ENCODE peak calls at places on chromosomes 6 and 20, in eight cellular contexts. Z, G, F, Q, S, O, R and X are unnamed samples.

GRCh38 chr6:37092851-37093727 is 76.9 kb upstream of the PIM1 start:
- DNase-seq in Z (no peak), G (peak), F (peak), Q (no peak), S (no peak), O (no peak), R (no peak), X (no peak)

GRCh38 chr20:62604796-62605195 is 37.5 kb upstream of the SLCO4A1 start:
- DNase-seq in Z (no peak), G (no peak), F (no peak), Q (no peak), S (no peak), O (no peak), R (no peak), X (no peak)

GRCh38 chr6:136775548-136775947 is 16.7 kb downstream of the MAP3K5 start:
- DNase-seq in Z (no peak), G (no peak), F (no peak), Q (no peak), S (no peak), O (no peak), R (no peak), X (no peak)

GRCh38 chr6:14763139-14763538 is 482.7 kb upstream of the JARID2 start:
- DNase-seq in Z (peak), G (no peak), F (no peak), Q (no peak), S (no peak), O (no peak), R (peak), X (no peak)

GRCh38 chr6:74100719-74101287 is 404.8 kb downstream of the CD109 start:
- DNase-seq in Z (no peak), G (no peak), F (no peak), Q (no peak), S (no peak), O (no peak), R (no peak), X (no peak)

GRCh38 chr6:169723991-169724553 is at the start of gene PHF10:
- DNase-seq in Z (no peak), G (peak), F (no peak), Q (peak), S (peak), O (peak), R (peak), X (peak)

GRCh38 chr20:60851826-60852704 is 400.0 kb upstream of the CDH4 start:
- DNase-seq in Z (no peak), G (no peak), F (no peak), Q (no peak), S (no peak), O (peak), R (no peak), X (peak)

GRCh38 chr6:1620504-1621327 is 11.0 kb downstream of the FOXC1 start:
- DNase-seq in Z (no peak), G (no peak), F (no peak), Q (no peak), S (no peak), O (no peak), R (no peak), X (no peak)

GRCh38 chr6:142015011-142015410 is 117.7 kb upstream of the GJE1 start:
- DNase-seq in Z (no peak), G (no peak), F (no peak), Q (no peak), S (no peak), O (no peak), R (no peak), X (no peak)

GRCh38 chr6:24780206-24780605 is 5.5 kb downstream of the GMNN start:
- DNase-seq in Z (no peak), G (no peak), F (no peak), Q (no peak), S (no peak), O (no peak), R (no peak), X (no peak)

GRCh38 chr6:22003219-22003779 is 293.5 kb downstream of the PRL start:
- DNase-seq in Z (no peak), G (no peak), F (no peak), Q (no peak), S (no peak), O (no peak), R (no peak), X (no peak)

GRCh38 chr20:24747015-24747712 is 201.9 kb upstream of the CST7 start:
- DNase-seq in Z (no peak), G (no peak), F (no peak), Q (no peak), S (no peak), O (no peak), R (no peak), X (no peak)

GRCh38 chr6:165729307-165729936 is 66.4 kb upstream of the PDE10A start:
- DNase-seq in Z (peak), G (no peak), F (peak), Q (no peak), S (peak), O (peak), R (peak), X (peak)

GRCh38 chr6:37283786-37284185 is 25.8 kb upstream of the TMEM217 start:
- DNase-seq in Z (no peak), G (peak), F (no peak), Q (peak), S (no peak), O (no peak), R (no peak), X (no peak)

GRCh38 chr6:147311218-147311617 is 107.0 kb downstream of the STXBP5 start:
- DNase-seq in Z (no peak), G (no peak), F (no peak), Q (no peak), S (no peak), O (no peak), R (no peak), X (no peak)

GRCh38 chr6:121418346-121418745 is 17.1 kb upstream of the GJA1 start:
- DNase-seq in Z (no peak), G (no peak), F (no peak), Q (no peak), S (no peak), O (no peak), R (no peak), X (no peak)

GRCh38 chr20:44911264-44911921 is 1.5 kb downstream of the PABPC1L start:
- DNase-seq in Z (peak), G (no peak), F (peak), Q (no peak), S (peak), O (peak), R (no peak), X (peak)

GRCh38 chr6:151670116-151670515 is 137.4 kb upstream of the ESR1 start:
- DNase-seq in Z (no peak), G (no peak), F (no peak), Q (no peak), S (no peak), O (no peak), R (no peak), X (no peak)

GRCh38 chr6:151671195-151671594 is 136.3 kb upstream of the ESR1 start:
- DNase-seq in Z (no peak), G (no peak), F (no peak), Q (no peak), S (no peak), O (no peak), R (no peak), X (no peak)

GRCh38 chr6:151665329-151665728 is 142.2 kb upstream of the ESR1 start:
- DNase-seq in Z (no peak), G (no peak), F (no peak), Q (no peak), S (no peak), O (no peak), R (no peak), X (no peak)

GRCh38 chr6:151666526-151666925 is 141.0 kb upstream of the ESR1 start:
- DNase-seq in Z (no peak), G (no peak), F (no peak), Q (no peak), S (no peak), O (no peak), R (no peak), X (no peak)

DNA sequence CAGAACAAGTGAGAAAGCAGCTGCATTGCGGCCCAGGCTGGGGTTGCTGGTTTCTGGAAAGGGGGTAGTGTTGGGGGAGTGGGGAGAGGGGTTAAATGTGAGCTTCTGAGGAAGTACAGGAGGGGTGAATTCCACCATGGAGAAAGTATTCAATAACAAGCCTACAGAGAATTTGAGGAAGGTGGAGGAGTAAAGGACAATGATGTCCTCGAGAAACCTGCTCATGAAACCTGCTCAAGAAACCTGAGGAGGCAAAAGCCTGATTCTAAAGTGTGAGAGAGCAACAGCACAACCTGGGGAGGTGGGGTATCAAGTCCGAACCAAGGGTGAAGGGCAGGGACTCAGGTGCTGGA is 138.3 kb upstream of the ESR1 start:
- DNase-seq in Z (no peak), G (no peak), F (no peak), Q (no peak), S (no peak), O (no peak), R (peak), X (no peak)
- H3K27ac ChIP-seq in Z (no peak), G (no peak), F (peak), Q (no peak), S (no peak), O (no peak), R (no peak), X (no peak)

GRCh38 chr20:53915459-53916172 is 154.8 kb downstream of the BCAS1 start:
- DNase-seq in Z (peak), G (peak), F (peak), Q (peak), S (peak), O (peak), R (peak), X (peak)

GRCh38 chr20:53917145-53918009 is 153.0 kb downstream of the BCAS1 start:
- DNase-seq in Z (peak), G (peak), F (peak), Q (peak), S (peak), O (no peak), R (no peak), X (no peak)

GRCh38 chr20:53918010-53918311 is 152.4 kb downstream of the BCAS1 start:
- DNase-seq in Z (no peak), G (no peak), F (no peak), Q (no peak), S (no peak), O (no peak), R (no peak), X (no peak)

GRCh38 chr20:53914861-53915458 is 155.4 kb downstream of the BCAS1 start:
- DNase-seq in Z (no peak), G (no peak), F (no peak), Q (no peak), S (no peak), O (peak), R (peak), X (no peak)

GRCh38 chr20:53916173-53916512 is 154.3 kb downstream of the BCAS1 start:
- DNase-seq in Z (no peak), G (no peak), F (no peak), Q (no peak), S (no peak), O (no peak), R (no peak), X (no peak)
- H3K4me3 ChIP-seq in Z (no peak), G (peak), F (peak), Q (no peak), S (peak), O (peak), R (no peak), X (no peak)

GRCh38 chr6:109477725-109478124 is 5.3 kb downstream of the ZBTB24 start:
- DNase-seq in Z (no peak), G (no peak), F (no peak), Q (no peak), S (no peak), O (no peak), R (no peak), X (no peak)

GRCh38 chr6:109478222-109478805 is 4.7 kb downstream of the ZBTB24 start:
- DNase-seq in Z (no peak), G (no peak), F (no peak), Q (no peak), S (no peak), O (no peak), R (no peak), X (no peak)

GRCh38 chr6:109480993-109481480 is 2.0 kb downstream of the ZBTB24 start:
- DNase-seq in Z (no peak), G (no peak), F (no peak), Q (no peak), S (no peak), O (no peak), R (no peak), X (no peak)

GRCh38 chr6:109477184-109477583 is 5.8 kb downstream of the ZBTB24 start:
- DNase-seq in Z (no peak), G (no peak), F (no peak), Q (no peak), S (no peak), O (no peak), R (no peak), X (no peak)

GRCh38 chr6:109478848-109479624 is 4.0 kb downstream of the ZBTB24 start:
- DNase-seq in Z (no peak), G (no peak), F (no peak), Q (no peak), S (no peak), O (no peak), R (no peak), X (no peak)
- H3K27ac ChIP-seq in Z (no peak), G (no peak), F (no peak), Q (no peak), S (no peak), O (no peak), R (no peak), X (no peak)

GRCh38 chr6:152401978-152402377 is 235.2 kb downstream of the SYNE1 start:
- DNase-seq in Z (no peak), G (no peak), F (peak), Q (no peak), S (no peak), O (no peak), R (no peak), X (no peak)

GRCh38 chr6:152404458-152404857 is 232.7 kb downstream of the SYNE1 start:
- DNase-seq in Z (no peak), G (no peak), F (no peak), Q (no peak), S (no peak), O (no peak), R (no peak), X (no peak)

GRCh38 chr6:152398316-152398715 is 238.8 kb downstream of the SYNE1 start:
- DNase-seq in Z (no peak), G (no peak), F (no peak), Q (no peak), S (no peak), O (no peak), R (no peak), X (no peak)

GRCh38 chr6:152398993-152399392 is 238.2 kb downstream of the SYNE1 start:
- DNase-seq in Z (no peak), G (no peak), F (no peak), Q (no peak), S (no peak), O (no peak), R (no peak), X (no peak)

DNA sequence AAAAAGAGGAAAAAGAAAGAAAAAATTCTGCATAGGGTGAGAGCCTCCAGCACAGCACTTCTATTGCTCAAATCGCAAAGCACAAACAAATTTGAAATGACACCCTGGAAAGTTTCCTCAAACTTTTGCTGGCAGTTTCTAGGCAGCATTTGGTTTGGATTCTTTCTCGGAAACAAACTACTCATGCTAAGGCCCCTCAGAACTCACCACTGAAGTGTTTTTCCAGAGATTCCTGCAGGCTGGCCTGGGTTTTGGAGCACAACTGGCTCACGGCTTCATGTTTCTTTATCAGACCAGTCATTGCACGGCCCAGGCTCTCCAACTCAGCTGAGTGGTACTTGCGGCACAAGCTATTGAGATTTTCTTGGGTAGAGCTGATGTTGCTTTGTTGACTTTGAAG is 237.8 kb downstream of the SYNE1 start:
- DNase-seq in Z (no peak), G (peak), F (no peak), Q (no peak), S (no peak), O (no peak), R (no peak), X (no peak)
- H3K4me3 ChIP-seq in Z (no peak), G (no peak), F (no peak), Q (no peak), S (no peak), O (no peak), R (no peak), X (no peak)

DNA sequence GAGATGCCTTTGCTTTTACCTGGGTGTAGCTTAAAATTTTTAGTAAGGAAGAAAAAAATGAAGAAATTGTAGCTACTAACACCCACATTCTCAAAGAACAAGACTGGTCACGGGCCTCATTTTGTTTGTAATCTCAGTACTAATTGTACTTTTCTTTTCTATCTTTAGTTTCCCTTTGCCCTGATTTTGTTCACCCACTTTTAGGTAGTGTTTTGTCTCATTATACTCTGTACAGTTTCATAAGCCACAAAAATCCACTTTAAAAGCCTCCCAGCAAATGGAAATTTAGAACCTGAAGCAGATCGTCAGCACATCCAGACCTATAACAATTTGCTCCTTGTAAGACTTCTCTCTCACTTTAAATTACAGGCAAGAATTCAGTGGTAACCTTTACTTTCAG is 43.3 kb downstream of the TP53INP2 start:
- DNase-seq in Z (no peak), G (no peak), F (no peak), Q (no peak), S (no peak), O (no peak), R (no peak), X (no peak)
- H3K27ac ChIP-seq in Z (no peak), G (no peak), F (no peak), Q (no peak), S (no peak), O (no peak), R (no peak), X (no peak)

GRCh38 chr6:125792172-125792571 is 1.4 kb downstream of the NCOA7 start:
- DNase-seq in Z (no peak), G (no peak), F (no peak), Q (no peak), S (no peak), O (no peak), R (no peak), X (no peak)
- H3K4me3 ChIP-seq in Z (no peak), G (peak), F (peak), Q (no peak), S (peak), O (peak), R (no peak), X (peak)

DNA sequence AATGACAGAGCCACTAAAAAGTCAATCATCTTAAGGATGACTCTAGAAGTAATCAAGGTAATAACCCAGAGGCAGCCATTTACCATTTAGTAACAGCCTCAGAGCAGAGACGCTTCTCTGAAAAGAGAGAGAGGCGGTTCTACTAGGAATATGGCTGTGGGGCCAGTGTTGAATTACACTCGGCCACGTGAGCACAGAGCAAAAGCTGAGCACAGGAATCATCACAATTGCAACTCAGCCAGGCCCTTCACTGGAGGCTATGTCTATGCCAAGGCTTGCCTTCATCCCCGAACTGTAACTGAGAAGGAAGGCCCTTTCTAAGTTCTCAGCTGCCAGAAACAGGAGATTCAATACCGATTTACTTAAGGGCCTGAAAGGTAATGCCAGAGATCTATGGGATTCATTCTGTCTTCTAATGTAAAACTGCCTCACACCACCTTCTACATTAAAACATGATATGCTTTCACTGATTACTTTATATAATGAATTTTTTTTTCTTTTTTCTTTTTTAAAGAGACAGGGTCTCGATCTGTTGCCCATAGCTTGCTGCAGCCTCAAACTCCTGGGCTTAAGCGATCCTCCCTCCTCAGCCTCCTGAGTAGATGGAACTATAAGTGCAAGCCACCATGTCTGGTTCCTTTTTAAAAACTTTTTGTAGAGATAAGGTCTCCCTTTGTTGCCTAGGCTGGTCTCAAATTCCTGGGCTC is 67.6 kb downstream of the NUDT3 start:
- DNase-seq in Z (peak), G (peak), F (no peak), Q (peak), S (no peak), O (no peak), R (no peak), X (no peak)
- H3K27ac ChIP-seq in Z (no peak), G (no peak), F (no peak), Q (no peak), S (no peak), O (no peak), R (no peak), X (no peak)

DNA sequence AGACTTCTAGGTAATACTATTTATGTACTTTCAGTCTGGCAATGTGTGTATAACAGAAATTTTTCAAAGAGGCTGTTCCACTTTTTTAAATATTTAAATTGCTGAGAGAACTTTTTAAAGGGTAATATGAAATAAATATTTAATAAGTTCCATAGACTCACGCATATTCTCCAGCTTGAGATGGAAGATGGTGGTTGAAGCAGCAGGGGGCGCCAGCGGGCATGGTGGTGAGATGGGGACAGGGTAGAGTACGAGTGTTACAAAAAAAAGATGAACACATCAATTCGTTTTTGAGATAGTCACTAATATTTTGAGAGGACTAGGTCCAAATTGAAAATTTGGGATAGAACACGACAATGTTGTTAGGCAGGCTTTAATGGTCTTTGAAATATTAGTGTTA is 68.4 kb downstream of the RSPO3 start:
- DNase-seq in Z (no peak), G (peak), F (peak), Q (no peak), S (peak), O (peak), R (peak), X (peak)
- H3K4me3 ChIP-seq in Z (no peak), G (no peak), F (no peak), Q (no peak), S (no peak), O (no peak), R (no peak), X (no peak)